ENCODE peak calls at places on chromosomes 3 and 15, in five cellular contexts. One of them, this sample, is unnamed. For H3K9me3 and H3K4me1, the result is how much of the 10 kb centered on the place peaks cover.

GRCh38 chr15:31069360-31070000 is 32.0 kb downstream of the TRPM1 start:
- DNase-seq in psoas muscle: no peak
- DNase-seq in heart right ventricle: no peak
- DNase-seq in fibroblast of lung: peak
- DNase-seq in tibial artery: no peak
- DNase-seq in this sample: peak

GRCh38 chr3:79534732-79535131 is 233.1 kb downstream of the ROBO1 start:
- DNase-seq in psoas muscle: no peak
- DNase-seq in heart right ventricle: no peak
- DNase-seq in fibroblast of lung: no peak
- DNase-seq in tibial artery: no peak
- DNase-seq in this sample: no peak

GRCh38 chr3:38379201-38379770 is 32.7 kb downstream of the XYLB start:
- DNase-seq in psoas muscle: no peak
- DNase-seq in heart right ventricle: no peak
- DNase-seq in fibroblast of lung: no peak
- DNase-seq in tibial artery: no peak
- DNase-seq in this sample: no peak

GRCh38 chr15:28892789-28893610 is 7.2 kb downstream of the APBA2 start:
- DNase-seq in psoas muscle: no peak
- DNase-seq in heart right ventricle: no peak
- DNase-seq in fibroblast of lung: peak
- DNase-seq in tibial artery: no peak
- DNase-seq in this sample: no peak

GRCh38 chr15:68227806-68228142 is 1.8 kb downstream of the CLN6 start:
- DNase-seq in psoas muscle: peak
- DNase-seq in heart right ventricle: no peak
- DNase-seq in fibroblast of lung: no peak
- DNase-seq in tibial artery: no peak
- DNase-seq in this sample: no peak

GRCh38 chr15:73628976-73629854 is 4.0 kb downstream of the NPTN start:
- DNase-seq in psoas muscle: no peak
- DNase-seq in heart right ventricle: no peak
- DNase-seq in fibroblast of lung: no peak
- DNase-seq in tibial artery: no peak
- DNase-seq in this sample: no peak

GRCh38 chr15:78921517-78921916 is 23.3 kb downstream of the CTSH start:
- DNase-seq in psoas muscle: no peak
- DNase-seq in heart right ventricle: no peak
- DNase-seq in fibroblast of lung: no peak
- DNase-seq in tibial artery: no peak
- DNase-seq in this sample: no peak

GRCh38 chr15:51853987-51854386 is 24.5 kb downstream of the TMOD3 start:
- DNase-seq in psoas muscle: no peak
- DNase-seq in heart right ventricle: no peak
- DNase-seq in fibroblast of lung: peak
- DNase-seq in tibial artery: no peak
- DNase-seq in this sample: no peak

GRCh38 chr3:109195812-109196211 is 59.3 kb downstream of the C3orf85 start:
- DNase-seq in psoas muscle: no peak
- DNase-seq in heart right ventricle: no peak
- DNase-seq in fibroblast of lung: peak
- DNase-seq in tibial artery: no peak
- DNase-seq in this sample: no peak

GRCh38 chr15:80609512-80609946 is 85.6 kb upstream of the ABHD17C start:
- DNase-seq in psoas muscle: no peak
- DNase-seq in heart right ventricle: no peak
- DNase-seq in fibroblast of lung: peak
- DNase-seq in tibial artery: no peak
- DNase-seq in this sample: peak

GRCh38 chr3:30747771-30748281 is 141.4 kb downstream of the TGFBR2 start:
- DNase-seq in psoas muscle: no peak
- DNase-seq in heart right ventricle: no peak
- DNase-seq in fibroblast of lung: peak
- DNase-seq in tibial artery: no peak
- DNase-seq in this sample: no peak

GRCh38 chr3:122943828-122944190 is 83.8 kb downstream of the SEMA5B start:
- DNase-seq in psoas muscle: no peak
- DNase-seq in heart right ventricle: no peak
- DNase-seq in fibroblast of lung: no peak
- DNase-seq in tibial artery: no peak
- DNase-seq in this sample: no peak

GRCh38 chr3:184737063-184737462 is 25.2 kb upstream of the MAGEF1 start:
- DNase-seq in psoas muscle: no peak
- DNase-seq in heart right ventricle: no peak
- DNase-seq in fibroblast of lung: no peak
- DNase-seq in tibial artery: no peak
- DNase-seq in this sample: no peak

GRCh38 chr15:71806452-71806931 is 3.9 kb upstream of the NR2E3 start:
- DNase-seq in psoas muscle: no peak
- DNase-seq in heart right ventricle: no peak
- DNase-seq in fibroblast of lung: peak
- DNase-seq in tibial artery: no peak
- DNase-seq in this sample: peak

GRCh38 chr15:101480613-101481380 is 8.7 kb downstream of the PCSK6 start:
- DNase-seq in psoas muscle: peak
- DNase-seq in heart right ventricle: no peak
- DNase-seq in fibroblast of lung: no peak
- DNase-seq in tibial artery: no peak
- DNase-seq in this sample: no peak

DNA sequence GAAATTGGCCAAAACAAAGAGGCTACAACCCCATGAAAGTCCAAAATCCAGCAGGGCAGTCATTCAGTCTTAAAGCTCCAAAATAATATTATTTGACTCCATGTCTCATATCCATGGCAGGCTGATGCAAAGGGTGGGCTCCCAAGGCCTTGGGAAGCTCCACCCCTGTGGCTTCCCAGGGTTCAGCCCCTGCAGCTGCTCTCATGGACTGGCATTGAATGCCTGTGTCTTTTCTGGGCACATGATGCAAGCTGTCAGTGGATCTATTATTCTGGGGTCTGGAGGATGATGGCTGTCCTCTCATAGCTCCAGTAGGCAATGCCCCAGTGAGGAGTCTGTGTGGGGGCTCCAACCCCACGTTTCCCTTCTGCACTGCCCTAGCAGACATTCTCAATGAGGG is 81.8 kb downstream of the ZMAT3 start:
- DNase-seq in psoas muscle: no peak
- DNase-seq in heart right ventricle: no peak
- DNase-seq in fibroblast of lung: no peak
- DNase-seq in tibial artery: no peak
- DNase-seq in this sample: no peak
- H3K9me3 ChIP-seq in psoas muscle: under half
- H3K9me3 ChIP-seq in heart right ventricle: half or more
- H3K9me3 ChIP-seq in fibroblast of lung: under half
- H3K9me3 ChIP-seq in tibial artery: under half
- H3K9me3 ChIP-seq in this sample: under half

DNA sequence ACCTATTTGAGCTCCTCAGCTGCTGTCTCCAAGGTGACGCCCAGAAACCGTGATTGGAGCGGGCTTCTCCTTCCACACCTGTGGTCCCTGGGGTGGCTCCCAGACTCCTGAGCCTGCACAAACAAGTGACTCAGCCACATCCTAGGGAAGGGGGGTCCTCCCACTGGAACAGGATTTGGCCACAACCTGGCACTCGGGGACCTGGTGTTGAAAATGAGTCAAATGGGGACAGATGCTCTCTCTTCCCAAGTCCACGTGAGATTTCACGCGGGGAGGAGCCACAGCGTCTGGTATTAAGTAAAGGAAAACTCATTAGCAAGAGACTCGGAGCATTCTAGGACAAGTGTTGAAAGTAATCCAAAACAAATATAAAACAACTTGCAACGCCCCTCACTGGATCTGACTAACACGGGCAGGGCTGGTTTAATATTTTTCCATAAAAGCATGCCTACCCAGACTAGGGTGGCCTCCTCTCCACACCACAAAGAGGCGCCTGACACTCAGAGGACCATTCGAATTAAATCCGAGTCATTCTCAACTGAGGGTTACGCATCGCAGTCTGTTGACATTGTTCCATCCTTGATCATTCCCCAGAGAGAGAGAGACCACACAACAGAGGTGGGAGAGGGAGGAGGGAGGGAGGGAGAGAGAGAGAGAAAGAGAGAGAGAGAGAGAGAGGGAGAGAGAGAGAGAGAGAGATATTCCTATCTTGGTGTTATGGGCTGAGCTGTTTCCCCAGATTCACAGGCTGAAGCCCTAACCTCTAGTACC is 74.4 kb downstream of the MGLL start:
- DNase-seq in psoas muscle: peak
- DNase-seq in heart right ventricle: peak
- DNase-seq in fibroblast of lung: peak
- DNase-seq in tibial artery: peak
- DNase-seq in this sample: peak
- TF ChIP-seq CTCF in psoas muscle: no peak
- TF ChIP-seq CTCF in heart right ventricle: no peak
- TF ChIP-seq CTCF in fibroblast of lung: no peak
- TF ChIP-seq CTCF in tibial artery: peak
- TF ChIP-seq CTCF in this sample: no peak

DNA sequence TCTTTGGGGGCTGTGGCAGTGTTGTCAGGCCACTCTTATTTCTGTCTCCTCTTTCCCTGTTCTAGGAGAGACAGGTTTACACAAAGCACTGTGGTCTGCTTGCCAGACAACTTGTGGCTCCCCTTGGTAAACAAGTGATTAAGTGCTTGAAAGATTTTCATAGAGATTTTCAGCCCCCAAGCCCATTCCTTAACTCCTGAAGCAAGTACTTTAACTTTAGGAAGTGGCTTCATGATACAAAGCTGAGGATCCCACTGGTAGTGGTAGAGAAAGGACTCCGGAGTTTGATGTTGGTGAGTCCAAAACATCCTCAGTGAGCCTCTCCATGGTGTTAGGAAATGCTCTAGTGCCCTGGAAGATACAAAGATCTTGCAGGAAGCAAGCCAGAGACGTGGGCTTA is 12.0 kb downstream of the ZBTB38 start:
- DNase-seq in psoas muscle: no peak
- DNase-seq in heart right ventricle: no peak
- DNase-seq in fibroblast of lung: no peak
- DNase-seq in tibial artery: no peak
- DNase-seq in this sample: no peak
- H3K4me1 ChIP-seq in psoas muscle: under half
- H3K4me1 ChIP-seq in heart right ventricle: under half
- H3K4me1 ChIP-seq in fibroblast of lung: under half
- H3K4me1 ChIP-seq in tibial artery: under half
- H3K4me1 ChIP-seq in this sample: under half

GRCh38 chr3:76869726-76870414 is 170.0 kb upstream of the ROBO2 start:
- DNase-seq in psoas muscle: no peak
- DNase-seq in heart right ventricle: no peak
- DNase-seq in fibroblast of lung: peak
- DNase-seq in tibial artery: no peak
- DNase-seq in this sample: no peak
- H3K9me3 ChIP-seq in psoas muscle: under half
- H3K9me3 ChIP-seq in heart right ventricle: under half
- H3K9me3 ChIP-seq in fibroblast of lung: under half
- H3K9me3 ChIP-seq in tibial artery: under half
- H3K9me3 ChIP-seq in this sample: under half

GRCh38 chr3:52108302-52109232 is 45.7 kb downstream of the POC1A start:
- DNase-seq in psoas muscle: peak
- DNase-seq in heart right ventricle: peak
- DNase-seq in fibroblast of lung: peak
- DNase-seq in tibial artery: peak
- DNase-seq in this sample: peak
- TF ChIP-seq CTCF in psoas muscle: peak
- TF ChIP-seq CTCF in heart right ventricle: peak
- TF ChIP-seq CTCF in fibroblast of lung: no peak
- TF ChIP-seq CTCF in tibial artery: peak
- TF ChIP-seq CTCF in this sample: no peak

GRCh38 chr3:151351648-151352047 is 22.3 kb upstream of the P2RY13 start:
- DNase-seq in psoas muscle: no peak
- DNase-seq in heart right ventricle: no peak
- DNase-seq in fibroblast of lung: no peak
- DNase-seq in tibial artery: no peak
- DNase-seq in this sample: no peak

GRCh38 chr3:151345854-151346253 is 16.5 kb upstream of the P2RY13 start:
- DNase-seq in psoas muscle: no peak
- DNase-seq in heart right ventricle: no peak
- DNase-seq in fibroblast of lung: peak
- DNase-seq in tibial artery: no peak
- DNase-seq in this sample: no peak

GRCh38 chr3:151347432-151347831 is 18.1 kb upstream of the P2RY13 start:
- DNase-seq in psoas muscle: no peak
- DNase-seq in heart right ventricle: no peak
- DNase-seq in fibroblast of lung: no peak
- DNase-seq in tibial artery: peak
- DNase-seq in this sample: no peak

GRCh38 chr3:151346292-151346691 is 16.9 kb upstream of the P2RY13 start:
- DNase-seq in psoas muscle: no peak
- DNase-seq in heart right ventricle: no peak
- DNase-seq in fibroblast of lung: no peak
- DNase-seq in tibial artery: no peak
- DNase-seq in this sample: no peak

GRCh38 chr3:151351216-151351615 is 21.9 kb upstream of the P2RY13 start:
- DNase-seq in psoas muscle: no peak
- DNase-seq in heart right ventricle: no peak
- DNase-seq in fibroblast of lung: no peak
- DNase-seq in tibial artery: no peak
- DNase-seq in this sample: no peak
- H3K4me1 ChIP-seq in psoas muscle: under half
- H3K4me1 ChIP-seq in heart right ventricle: under half
- H3K4me1 ChIP-seq in fibroblast of lung: under half
- H3K4me1 ChIP-seq in tibial artery: under half
- H3K4me1 ChIP-seq in this sample: under half